ENCODE peak calls at places on chromosomes 5 and 9, in four cellular contexts. B, C, S and T are unnamed samples.

GRCh38 chr5:141725909-141726308 is 43.9 kb upstream of the ARAP3 start:
- DNase-seq in C (no peak), S (no peak), B (no peak), T (no peak)

GRCh38 chr9:123373941-123374340 is 17.9 kb downstream of the CRB2 start:
- DNase-seq in C (no peak), B (no peak), S (no peak), T (no peak)

GRCh38 chr5:87836696-87837095 is 424.0 kb upstream of the CCNH start:
- DNase-seq in B (no peak), C (no peak), S (no peak), T (no peak)

GRCh38 chr9:37144762-37145161 is 24.4 kb downstream of the ZCCHC7 start:
- DNase-seq in C (no peak), B (no peak), S (peak; percentile 47), T (peak; percentile 51)

GRCh38 chr5:173310861-173311515 is 17.2 kb downstream of the STC2 start:
- DNase-seq in B (no peak), C (no peak), S (no peak), T (no peak)

GRCh38 chr5:84578226-84578625 is 193.5 kb upstream of the EDIL3 start:
- DNase-seq in S (no peak), C (no peak), B (no peak), T (no peak)

GRCh38 chr5:112366987-112367386 is 52.1 kb downstream of the EPB41L4A start:
- DNase-seq in B (no peak), S (peak; percentile 2), C (no peak), T (no peak)

GRCh38 chr9:96495341-96495740 is 45.4 kb downstream of the HABP4 start:
- DNase-seq in C (no peak), B (no peak), S (peak; percentile 44), T (peak; percentile 53)

GRCh38 chr5:24642022-24642421 is 2.8 kb downstream of the CDH10 start:
- DNase-seq in S (peak; percentile 35), C (no peak), B (no peak), T (peak; percentile 10)

GRCh38 chr5:60205071-60205470 is 311.5 kb upstream of the PDE4D start:
- DNase-seq in C (no peak), B (no peak), S (no peak), T (no peak)

GRCh38 chr5:139273322-139273571 is 20.3 kb upstream of the MATR3 start:
- DNase-seq in C (no peak), B (no peak), S (no peak), T (no peak)

GRCh38 chr9:91422832-91423711 is 560 bp downstream of the NFIL3 start:
- DNase-seq in C (no peak), B (peak; percentile 68), S (peak; percentile 84), T (peak; percentile 58)

GRCh38 chr5:126811515-126812198 is 34.7 kb downstream of the LMNB1 start:
- DNase-seq in B (no peak), S (peak; percentile 79), C (no peak), T (peak; percentile 78)

GRCh38 chr5:165560641-165561040 is 2055.2 kb downstream of the MAT2B start:
- DNase-seq in S (no peak), B (no peak), C (no peak), T (no peak)

GRCh38 chr9:136323420-136323819 is 3.9 kb upstream of the GPSM1 start:
- DNase-seq in S (no peak), C (peak; percentile 36), B (no peak), T (no peak)

GRCh38 chr9:130319300-130319699 is 53.7 kb downstream of the HMCN2 start:
- DNase-seq in B (no peak), C (no peak), S (no peak), T (no peak)

GRCh38 chr9:99399476-99399875 is 177.4 kb downstream of the SEC61B start:
- DNase-seq in B (no peak), S (no peak), C (no peak), T (no peak)

GRCh38 chr9:94929373-94929764 is 202.9 kb downstream of the AOPEP start:
- DNase-seq in C (no peak), S (peak; percentile 97), B (no peak), T (peak; percentile 80)

GRCh38 chr5:10800852-10801251 is 39.8 kb upstream of the DAP start:
- DNase-seq in C (no peak), S (no peak), B (no peak), T (no peak)

GRCh38 chr5:96977228-96977627 is 41.3 kb downstream of the LNPEP start:
- DNase-seq in S (no peak), C (no peak), B (no peak), T (no peak)

GRCh38 chr5:139137703-139138102 is 60.5 kb downstream of the SIL1 start:
- DNase-seq in C (peak; percentile 32), B (peak; percentile 62), S (peak; percentile 57), T (peak; percentile 27)

GRCh38 chr9:137163101-137163661 is 6.7 kb downstream of the LRRC26 start:
- DNase-seq in B (no peak), S (peak; percentile 33), C (no peak), T (peak; percentile 13)

GRCh38 chr5:80399553-80400239 is 8.2 kb upstream of the ZFYVE16 start:
- DNase-seq in B (no peak), C (no peak), S (peak; percentile 86), T (peak; percentile 2)